ENCODE peak calls at places on chromosome 19, in five cellular contexts. J, U, L, P and T are unnamed samples.

GRCh38 chr19:17576758-17577532 is 21.5 kb downstream of the COLGALT1 start:
- DNase-seq in J (no peak), U (peak), L (peak), P (no peak), T (no peak)

GRCh38 chr19:10749435-10750384 is 31.8 kb downstream of the DNM2 start:
- DNase-seq in J (peak), U (no peak), L (no peak), P (no peak), T (no peak)

GRCh38 chr19:43229315-43229714 is 23.9 kb upstream of the PSG4 start:
- DNase-seq in J (no peak), U (no peak), L (peak), P (no peak), T (no peak)

GRCh38 chr19:5536337-5536894 is 31.3 kb downstream of the TINCR start:
- DNase-seq in J (peak), U (no peak), L (peak), P (peak), T (no peak)

GRCh38 chr19:2624537-2625091 is 77.9 kb downstream of the GNG7 start:
- DNase-seq in J (no peak), U (no peak), L (no peak), P (no peak), T (no peak)

GRCh38 chr19:55341191-55342043 is 1.7 kb downstream of the KMT5C start:
- DNase-seq in J (peak), U (peak), L (peak), P (peak), T (no peak)

GRCh38 chr19:31301306-31301980 is 47.8 kb downstream of the TSHZ3 start:
- DNase-seq in J (no peak), U (no peak), L (no peak), P (peak), T (no peak)

GRCh38 chr19:3006075-3006767 is 22.9 kb downstream of the TLE2 start:
- DNase-seq in J (no peak), U (no peak), L (no peak), P (no peak), T (no peak)

GRCh38 chr19:42529248-42529764 is 1.0 kb upstream of the CEACAM1 start:
- DNase-seq in J (peak), U (peak), L (peak), P (peak), T (no peak)

GRCh38 chr19:50309396-50310125 is 19.6 kb downstream of the KCNC3 start:
- DNase-seq in J (no peak), U (no peak), L (no peak), P (no peak), T (no peak)

GRCh38 chr19:41588497-41589209 is 12.7 kb downstream of the CEACAM21 start:
- DNase-seq in J (no peak), U (peak), L (peak), P (no peak), T (no peak)

GRCh38 chr19:35088514-35088913 is 27.1 kb upstream of the FXYD3 start:
- DNase-seq in J (no peak), U (no peak), L (peak), P (no peak), T (no peak)

GRCh38 chr19:23547816-23548430 is 139.1 kb downstream of the ZNF675 start:
- DNase-seq in J (no peak), U (no peak), L (peak), P (no peak), T (no peak)

GRCh38 chr19:24140099-24140498 is 53.1 kb downstream of the ZNF254 start:
- DNase-seq in J (no peak), U (no peak), L (peak), P (no peak), T (no peak)

GRCh38 chr19:4310247-4311121 is 6.1 kb downstream of the FSD1 start:
- DNase-seq in J (no peak), U (no peak), L (peak), P (no peak), T (no peak)

GRCh38 chr19:5624154-5624663 is 1.3 kb downstream of the SAFB start:
- DNase-seq in J (no peak), U (peak), L (peak), P (peak), T (no peak)

GRCh38 chr19:18486746-18487145 is 35.1 kb downstream of the ELL start:
- DNase-seq in J (no peak), U (no peak), L (no peak), P (no peak), T (no peak)

GRCh38 chr19:57434386-57435061 is 601 bp upstream of the ZNF749 start:
- DNase-seq in J (no peak), U (peak), L (no peak), P (peak), T (no peak)

GRCh38 chr19:1619703-1620102 is 14.4 kb upstream of the UQCR11 start:
- DNase-seq in J (no peak), U (no peak), L (no peak), P (no peak), T (no peak)

GRCh38 chr19:53355739-53356138 is 9.8 kb upstream of the ZNF525 start:
- DNase-seq in J (no peak), U (no peak), L (no peak), P (no peak), T (no peak)

GRCh38 chr19:17749912-17750317 is 1.4 kb upstream of the FCHO1 start:
- DNase-seq in J (no peak), U (no peak), L (no peak), P (no peak), T (no peak)

GRCh38 chr19:1309977-1310852 is 24.5 kb downstream of the EFNA2 start:
- DNase-seq in J (no peak), U (no peak), L (no peak), P (no peak), T (no peak)

GRCh38 chr19:5244351-5244750 is 96.3 kb downstream of the PTPRS start:
- DNase-seq in J (no peak), U (no peak), L (no peak), P (no peak), T (no peak)

GRCh38 chr19:35206855-35207254 is 21.7 kb downstream of the FAM187B start:
- DNase-seq in J (no peak), U (no peak), L (no peak), P (no peak), T (no peak)

GRCh38 chr19:15303105-15303780 is 29.1 kb downstream of the BRD4 start:
- DNase-seq in J (no peak), U (no peak), L (peak), P (no peak), T (no peak)

GRCh38 chr19:34676697-34677385 is at the start of gene SCGB2B2:
- DNase-seq in J (peak), U (peak), L (no peak), P (peak), T (peak)

GRCh38 chr19:53868091-53868891 is 608 bp downstream of the MYADM start:
- DNase-seq in J (no peak), U (no peak), L (peak), P (no peak), T (no peak)

GRCh38 chr19:16628984-16629691 is 1.1 kb upstream of the MED26 start:
- DNase-seq in J (no peak), U (peak), L (peak), P (peak), T (no peak)

GRCh38 chr19:15218501-15218900 is 13.7 kb downstream of the EPHX3 start:
- DNase-seq in J (no peak), U (no peak), L (no peak), P (no peak), T (no peak)

GRCh38 chr19:41321600-41322270 is 11.8 kb downstream of the CCDC97 start:
- DNase-seq in J (no peak), U (no peak), L (peak), P (no peak), T (no peak)

GRCh38 chr19:1553415-1553814 is 14.7 kb downstream of the MEX3D start:
- DNase-seq in J (no peak), U (no peak), L (no peak), P (no peak), T (no peak)

GRCh38 chr19:11420429-11420893 is 1.3 kb upstream of the RGL3 start:
- DNase-seq in J (no peak), U (no peak), L (peak), P (peak), T (no peak)

GRCh38 chr19:46975918-46976782 is 43.5 kb upstream of the NPAS1 start:
- DNase-seq in J (no peak), U (no peak), L (peak), P (no peak), T (no peak)

GRCh38 chr19:33297401-33298145 is 4.8 kb downstream of the CEBPA start:
- DNase-seq in J (no peak), U (no peak), L (no peak), P (no peak), T (no peak)

GRCh38 chr19:1521636-1522035 is 2.2 kb upstream of the PLK5 start:
- DNase-seq in J (no peak), U (no peak), L (no peak), P (no peak), T (no peak)

GRCh38 chr19:40663712-40664692 is 26.4 kb downstream of the NUMBL start:
- DNase-seq in J (no peak), U (peak), L (peak), P (no peak), T (no peak)

GRCh38 chr19:18029617-18030338 is 21.8 kb downstream of the ARRDC2 start:
- DNase-seq in J (peak), U (no peak), L (peak), P (peak), T (no peak)

GRCh38 chr19:5961969-5962945 is 15.7 kb downstream of the RANBP3 start:
- DNase-seq in J (peak), U (peak), L (no peak), P (peak), T (no peak)

GRCh38 chr19:31127132-31127967 is 221.9 kb downstream of the TSHZ3 start:
- DNase-seq in J (no peak), U (no peak), L (peak), P (no peak), T (no peak)

GRCh38 chr19:50556236-50557008 is 11.8 kb downstream of the LRRC4B start:
- DNase-seq in J (no peak), U (peak), L (peak), P (peak), T (no peak)